ENCODE peak calls at places on chromosomes 12 and 14, in six cellular contexts. One of them, this sample, is unnamed.

GRCh38 chr12:72989458-72989947 is 717.3 kb downstream of the TRHDE start:
- DNase-seq in COR-L47: no peak
- DNase-seq in stimulated activated CD8-positive, alpha-beta memory T cell treated with anti-CD3 and anti-CD28 coated beads, Interleukin-15, amount 100 ng/mL, for 24 hours: no peak
- DNase-seq in non-pigmented ciliary epithelial cell: no peak
- DNase-seq in sciatic nerve: no peak
- DNase-seq in nucleus accumbens: no peak
- DNase-seq in this sample: no peak

GRCh38 chr12:6476496-6476895 is 6.0 kb upstream of the VAMP1 start:
- DNase-seq in COR-L47: no peak
- DNase-seq in stimulated activated CD8-positive, alpha-beta memory T cell treated with anti-CD3 and anti-CD28 coated beads, Interleukin-15, amount 100 ng/mL, for 24 hours: no peak
- DNase-seq in non-pigmented ciliary epithelial cell: peak
- DNase-seq in sciatic nerve: no peak
- DNase-seq in nucleus accumbens: no peak
- DNase-seq in this sample: no peak

GRCh38 chr14:93977790-93978581 is 1.6 kb upstream of the ASB2 start:
- DNase-seq in COR-L47: no peak
- DNase-seq in stimulated activated CD8-positive, alpha-beta memory T cell treated with anti-CD3 and anti-CD28 coated beads, Interleukin-15, amount 100 ng/mL, for 24 hours: no peak
- DNase-seq in non-pigmented ciliary epithelial cell: no peak
- DNase-seq in sciatic nerve: no peak
- DNase-seq in nucleus accumbens: no peak
- DNase-seq in this sample: peak

GRCh38 chr14:25381498-25381897 is 331.6 kb upstream of the STXBP6 start:
- DNase-seq in COR-L47: no peak
- DNase-seq in stimulated activated CD8-positive, alpha-beta memory T cell treated with anti-CD3 and anti-CD28 coated beads, Interleukin-15, amount 100 ng/mL, for 24 hours: no peak
- DNase-seq in non-pigmented ciliary epithelial cell: no peak
- DNase-seq in sciatic nerve: no peak
- DNase-seq in nucleus accumbens: no peak
- DNase-seq in this sample: no peak

GRCh38 chr12:93050026-93050747 is 121.1 kb upstream of the EEA1 start:
- DNase-seq in COR-L47: no peak
- DNase-seq in stimulated activated CD8-positive, alpha-beta memory T cell treated with anti-CD3 and anti-CD28 coated beads, Interleukin-15, amount 100 ng/mL, for 24 hours: no peak
- DNase-seq in non-pigmented ciliary epithelial cell: no peak
- DNase-seq in sciatic nerve: no peak
- DNase-seq in nucleus accumbens: no peak
- DNase-seq in this sample: no peak

GRCh38 chr12:114698566-114699163 is 14.7 kb upstream of the TBX3 start:
- DNase-seq in COR-L47: no peak
- DNase-seq in stimulated activated CD8-positive, alpha-beta memory T cell treated with anti-CD3 and anti-CD28 coated beads, Interleukin-15, amount 100 ng/mL, for 24 hours: no peak
- DNase-seq in non-pigmented ciliary epithelial cell: no peak
- DNase-seq in sciatic nerve: no peak
- DNase-seq in nucleus accumbens: no peak
- DNase-seq in this sample: no peak

GRCh38 chr12:5945071-5946008 is at the start of gene ANO2:
- DNase-seq in COR-L47: no peak
- DNase-seq in stimulated activated CD8-positive, alpha-beta memory T cell treated with anti-CD3 and anti-CD28 coated beads, Interleukin-15, amount 100 ng/mL, for 24 hours: no peak
- DNase-seq in non-pigmented ciliary epithelial cell: no peak
- DNase-seq in sciatic nerve: no peak
- DNase-seq in nucleus accumbens: no peak
- DNase-seq in this sample: no peak

GRCh38 chr12:90548595-90548994 is 406.4 kb downstream of the CCER1 start:
- DNase-seq in COR-L47: no peak
- DNase-seq in stimulated activated CD8-positive, alpha-beta memory T cell treated with anti-CD3 and anti-CD28 coated beads, Interleukin-15, amount 100 ng/mL, for 24 hours: no peak
- DNase-seq in non-pigmented ciliary epithelial cell: no peak
- DNase-seq in sciatic nerve: no peak
- DNase-seq in nucleus accumbens: no peak
- DNase-seq in this sample: no peak

GRCh38 chr14:75450381-75451276 is 22.8 kb downstream of the JDP2 start:
- DNase-seq in COR-L47: peak
- DNase-seq in stimulated activated CD8-positive, alpha-beta memory T cell treated with anti-CD3 and anti-CD28 coated beads, Interleukin-15, amount 100 ng/mL, for 24 hours: no peak
- DNase-seq in non-pigmented ciliary epithelial cell: no peak
- DNase-seq in sciatic nerve: no peak
- DNase-seq in nucleus accumbens: no peak
- DNase-seq in this sample: no peak

GRCh38 chr12:13093850-13094225 is 9.6 kb downstream of the GSG1 start:
- DNase-seq in COR-L47: no peak
- DNase-seq in stimulated activated CD8-positive, alpha-beta memory T cell treated with anti-CD3 and anti-CD28 coated beads, Interleukin-15, amount 100 ng/mL, for 24 hours: no peak
- DNase-seq in non-pigmented ciliary epithelial cell: no peak
- DNase-seq in sciatic nerve: no peak
- DNase-seq in nucleus accumbens: no peak
- DNase-seq in this sample: no peak

This sample was measured in posterior cingulate gyrus.